ENCODE peak calls at places on chromosomes 12 and 14, in four cellular contexts. H is stimulated activated naive CD8-positive, alpha-beta T cell treated with anti-CD3 and anti-CD28 coated beads, Interleukin-15, Interleukin-2, amounts not matched to agents 100 U/mL and 50 U/mL, for 24 hours; E is MM.1S; A is HCEC 1CT. C is an unnamed sample.

GRCh38 chr12:132243596-132244289 is 85.6 kb downstream of the GALNT9 start:
- DNase-seq in A (no peak), H (no peak), E (no peak), C (no peak)

GRCh38 chr12:47907851-47908454 is 3.2 kb upstream of the VDR start:
- DNase-seq in E (no peak), H (no peak), A (no peak), C (no peak)

GRCh38 chr12:117067016-117067415 is 32.2 kb downstream of the TESC start:
- DNase-seq in H (no peak), E (no peak), A (no peak), C (no peak)

GRCh38 chr14:64760146-64760755 is 56.0 kb downstream of the PLEKHG3 start:
- DNase-seq in H (peak), A (peak), E (peak), C (peak)

GRCh38 chr12:122721057-122721545 is 4.5 kb upstream of the HCAR3 start:
- DNase-seq in A (peak), H (no peak), E (no peak), C (no peak)

GRCh38 chr12:119802472-119802871 is 74.6 kb downstream of the CIT start:
- DNase-seq in E (no peak), A (no peak), H (no peak), C (no peak)

GRCh38 chr12:56487448-56488040 is 417 bp downstream of the GLS2 start:
- DNase-seq in E (peak), A (no peak), H (peak), C (no peak)

GRCh38 chr14:60482743-60483142 is 3.1 kb downstream of the C14orf39 start:
- DNase-seq in E (no peak), A (peak), H (no peak), C (no peak)

GRCh38 chr12:118044075-118044474 is 16.9 kb downstream of the WSB2 start:
- DNase-seq in E (no peak), A (no peak), H (no peak), C (no peak)

GRCh38 chr12:63790608-63790945 is 10.9 kb downstream of the RXYLT1 start:
- DNase-seq in A (no peak), E (no peak), H (no peak), C (no peak)

GRCh38 chr12:49944046-49944445 is 6.5 kb upstream of the AQP2 start:
- DNase-seq in E (no peak), A (no peak), H (no peak), C (no peak)

GRCh38 chr14:93975791-93976476 is 436 bp downstream of the ASB2 start:
- DNase-seq in E (peak), H (no peak), A (peak), C (no peak)

C was measured in memory B cell.